ENCODE peak calls at places on chromosomes 6 and 20, in ten cellular contexts. U, Q, B, Z, N, K, H, D, A and R are unnamed samples.

GRCh38 chr6:169169375-169169774 is 84.3 kb downstream of the THBS2 start:
- DNase-seq in U (no peak), Q (no peak), B (no peak), Z (no peak), N (no peak), K (no peak), H (no peak), D (no peak), A (no peak), R (no peak)

GRCh38 chr20:57107208-57107607 is 159.2 kb downstream of the BMP7 start:
- DNase-seq in U (no peak), Q (no peak), B (no peak), Z (no peak), N (no peak), K (no peak), H (no peak), D (no peak), A (no peak), R (no peak)

GRCh38 chr20:10667077-10667401 is 6.8 kb downstream of the JAG1 start:
- DNase-seq in U (no peak), Q (peak; percentile 88), B (no peak), Z (no peak), N (no peak), K (no peak), H (peak; percentile 60), D (no peak), A (no peak), R (no peak)

GRCh38 chr6:53300656-53301551 is 47.8 kb downstream of the ELOVL5 start:
- DNase-seq in U (peak; percentile 38), Q (no peak), B (no peak), Z (no peak), N (no peak), K (no peak), H (peak; percentile 23), D (peak; percentile 24), A (peak; percentile 51), R (no peak)

GRCh38 chr20:3973705-3974104 is 41.7 kb downstream of the RNF24 start:
- DNase-seq in U (no peak), Q (no peak), B (no peak), Z (no peak), N (no peak), K (no peak), H (no peak), D (no peak), A (no peak), R (no peak)

GRCh38 chr20:49951160-49951559 is 15.0 kb downstream of the RNF114 start:
- DNase-seq in U (no peak), Q (no peak), B (no peak), Z (no peak), N (no peak), K (no peak), H (no peak), D (no peak), A (no peak), R (no peak)

GRCh38 chr6:108250240-108250866 is 10.5 kb downstream of the SNX3 start:
- DNase-seq in U (no peak), Q (no peak), B (no peak), Z (no peak), N (no peak), K (no peak), H (no peak), D (no peak), A (no peak), R (no peak)

GRCh38 chr6:30888472-30889137 is 4.3 kb downstream of the DDR1 start:
- DNase-seq in U (no peak), Q (no peak), B (no peak), Z (no peak), N (no peak), K (no peak), H (no peak), D (no peak), A (no peak), R (no peak)

GRCh38 chr6:137229075-137229759 is 10.0 kb upstream of the IFNGR1 start:
- DNase-seq in U (no peak), Q (no peak), B (no peak), Z (no peak), N (no peak), K (no peak), H (no peak), D (no peak), A (no peak), R (no peak)

GRCh38 chr6:136382676-136383075 is 93.0 kb upstream of the BCLAF1 start:
- DNase-seq in U (no peak), Q (no peak), B (no peak), Z (no peak), N (no peak), K (no peak), H (no peak), D (no peak), A (no peak), R (no peak)

GRCh38 chr20:62644044-62644795 is 1.9 kb downstream of the SLCO4A1 start:
- DNase-seq in U (no peak), Q (no peak), B (peak; percentile 88), Z (peak; percentile 77), N (no peak), K (no peak), H (no peak), D (no peak), A (no peak), R (no peak)

DNA sequence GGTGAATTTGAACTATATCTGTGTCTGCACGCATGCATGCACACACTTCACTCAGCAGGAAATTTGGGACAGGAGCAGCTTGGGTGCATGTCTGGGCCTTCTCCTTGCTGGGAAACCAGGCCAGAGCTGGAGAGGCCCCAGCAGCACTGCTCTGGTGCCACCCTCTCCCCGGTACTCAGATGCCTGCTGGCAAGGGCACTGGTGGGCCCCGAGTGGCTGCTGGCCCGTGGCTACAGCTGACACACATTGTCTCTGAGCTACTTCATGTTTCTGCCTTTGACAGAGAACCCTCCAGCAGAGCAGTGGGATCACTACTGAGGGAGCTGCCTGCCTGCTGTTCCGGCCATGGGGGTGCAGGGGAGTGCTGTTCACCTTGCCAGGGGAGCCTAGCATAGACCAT is 37.5 kb downstream of the DLGAP4 start:
- DNase-seq in U (no peak), Q (peak; percentile 14), B (no peak), Z (peak; percentile 27), N (no peak), K (no peak), H (no peak), D (no peak), A (no peak), R (no peak)
- H3K4me3 ChIP-seq in U (no peak overlapping the region), Q (no peak overlapping the region), B (no peak overlapping the region), Z (no peak overlapping the region), N (no peak overlapping the region), K (no peak overlapping the region), H (no peak overlapping the region), D (no peak overlapping the region), A (no peak overlapping the region), R (no peak overlapping the region)

GRCh38 chr6:35601331-35602132 is 87.2 kb downstream of the FKBP5 start:
- DNase-seq in U (peak; percentile 46), Q (peak; percentile 56), B (peak; percentile 30), Z (no peak), N (no peak), K (no peak), H (no peak), D (no peak), A (no peak), R (peak; percentile 83)
- H3K36me3 ChIP-seq in U (peaks cover 8% of the 10 kb centered on the region), Q (no peaks in the 10 kb centered on the region), B (no peaks in the 10 kb centered on the region), Z (no peaks in the 10 kb centered on the region), N (no peaks in the 10 kb centered on the region), K (no peaks in the 10 kb centered on the region), H (no peaks in the 10 kb centered on the region), D (peaks cover 18% of the 10 kb centered on the region), A (no peaks in the 10 kb centered on the region), R (no peaks in the 10 kb centered on the region)

GRCh38 chr6:104951677-104952076 is 5.2 kb upstream of the LIN28B start:
- DNase-seq in U (no peak), Q (no peak), B (no peak), Z (no peak), N (no peak), K (no peak), H (no peak), D (no peak), A (no peak), R (no peak)

GRCh38 chr6:104955491-104955890 is 1.4 kb upstream of the LIN28B start:
- DNase-seq in U (no peak), Q (no peak), B (no peak), Z (no peak), N (no peak), K (no peak), H (no peak), D (no peak), A (no peak), R (no peak)

GRCh38 chr6:104952911-104953409 is 3.9 kb upstream of the LIN28B start:
- DNase-seq in U (no peak), Q (no peak), B (no peak), Z (no peak), N (no peak), K (no peak), H (no peak), D (no peak), A (no peak), R (no peak)

GRCh38 chr6:104954091-104954797 is 2.7 kb upstream of the LIN28B start:
- DNase-seq in U (no peak), Q (no peak), B (no peak), Z (no peak), N (no peak), K (no peak), H (no peak), D (no peak), A (no peak), R (no peak)

DNA sequence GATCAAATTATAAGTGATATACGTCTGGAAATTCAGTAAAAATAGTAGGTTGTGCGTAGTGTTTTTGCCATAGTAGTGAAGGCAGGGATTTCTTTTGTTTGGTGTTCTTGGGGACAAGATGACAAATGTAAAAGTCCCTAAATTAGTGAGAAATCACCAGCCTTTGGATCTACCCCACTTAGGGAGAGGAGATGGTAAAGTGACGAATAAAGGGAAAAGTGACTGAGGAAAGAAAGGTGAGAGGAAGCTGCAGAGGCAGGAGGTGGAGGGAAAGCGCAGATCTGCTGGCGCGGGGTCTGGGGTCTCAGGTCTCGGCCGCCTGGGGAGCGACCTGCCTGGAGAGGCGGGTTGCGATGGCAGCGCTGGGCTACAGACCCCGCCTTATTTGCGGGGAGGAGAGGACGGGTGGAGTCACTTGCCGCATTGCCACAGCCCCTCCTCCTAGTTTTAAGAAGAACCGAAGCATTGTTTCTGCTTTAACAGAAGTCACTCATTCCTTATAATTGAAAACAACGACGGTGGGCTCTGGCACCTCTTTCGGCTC is 3.4 kb upstream of the LIN28B start:
- DNase-seq in U (no peak), Q (no peak), B (no peak), Z (no peak), N (no peak), K (no peak), H (no peak), D (no peak), A (no peak), R (no peak)
- H3K27me3 ChIP-seq in U (peaks cover 3% of the 10 kb centered on the region), Q (no peaks in the 10 kb centered on the region), B (peaks cover 47% of the 10 kb centered on the region), Z (peaks cover 37% of the 10 kb centered on the region), N (peaks cover 10% of the 10 kb centered on the region), K (no peaks in the 10 kb centered on the region), H (peaks cover 98% of the 10 kb centered on the region), D (peaks cover 100% of the 10 kb centered on the region), A (peaks cover 87% of the 10 kb centered on the region), R (peaks cover 92% of the 10 kb centered on the region)

GRCh38 chr6:161204866-161205557 is 68.8 kb downstream of the AGPAT4 start:
- DNase-seq in U (no peak), Q (peak; percentile 60), B (no peak), Z (no peak), N (no peak), K (no peak), H (no peak), D (no peak), A (no peak), R (no peak)
- H3K4me3 ChIP-seq in U (no peak overlapping the region), Q (no peak overlapping the region), B (no peak overlapping the region), Z (no peak overlapping the region), N (no peak overlapping the region), K (no peak overlapping the region), H (no peak overlapping the region), D (no peak overlapping the region), A (no peak overlapping the region), R (no peak overlapping the region)

GRCh38 chr20:32452776-32453466 is 94.8 kb downstream of the ASXL1 start:
- DNase-seq in U (no peak), Q (no peak), B (no peak), Z (no peak), N (no peak), K (no peak), H (no peak), D (no peak), A (no peak), R (no peak)
- H3K36me3 ChIP-seq in U (no peaks in the 10 kb centered on the region), Q (no peaks in the 10 kb centered on the region), B (peaks cover 8% of the 10 kb centered on the region), Z (no peaks in the 10 kb centered on the region), N (no peaks in the 10 kb centered on the region), K (no peaks in the 10 kb centered on the region), H (peaks cover 9% of the 10 kb centered on the region), D (peaks cover 26% of the 10 kb centered on the region), A (no peaks in the 10 kb centered on the region), R (no peaks in the 10 kb centered on the region)